ENCODE peak calls at places on chromosomes 3 and 15, in eight cellular contexts. R, B, G, N, V, Y, T and E are unnamed samples.

GRCh38 chr3:81764665-81765064 is 3.2 kb upstream of the GBE1 start:
- DNase-seq in R (no peak), B (no peak), G (no peak), N (no peak), V (no peak), Y (peak), T (no peak), E (peak)

GRCh38 chr15:63283126-63283525 is 5.7 kb downstream of the APH1B start:
- DNase-seq in R (no peak), B (no peak), G (no peak), N (no peak), V (no peak), Y (no peak), T (no peak), E (no peak)

GRCh38 chr15:73927476-73928240 is 1.4 kb downstream of the LOXL1 start:
- DNase-seq in R (no peak), B (no peak), G (no peak), N (peak), V (peak), Y (no peak), T (no peak), E (peak)

GRCh38 chr3:38151667-38152265 is 13.3 kb downstream of the MYD88 start:
- DNase-seq in R (no peak), B (no peak), G (no peak), N (no peak), V (peak), Y (peak), T (peak), E (no peak)

GRCh38 chr3:5038243-5038642 is 59.0 kb downstream of the BHLHE40 start:
- DNase-seq in R (no peak), B (no peak), G (no peak), N (no peak), V (no peak), Y (no peak), T (no peak), E (no peak)

GRCh38 chr3:43629741-43630140 is 7.9 kb upstream of the ANO10 start:
- DNase-seq in R (no peak), B (no peak), G (no peak), N (no peak), V (no peak), Y (no peak), T (no peak), E (no peak)

GRCh38 chr3:32109256-32109655 is 2.8 kb downstream of the GPD1L start:
- DNase-seq in R (peak), B (peak), G (peak), N (peak), V (peak), Y (no peak), T (peak), E (peak)

GRCh38 chr3:31710123-31710841 is 177.6 kb downstream of the STT3B start:
- DNase-seq in R (no peak), B (no peak), G (peak), N (no peak), V (peak), Y (peak), T (no peak), E (no peak)

GRCh38 chr3:81485444-81485865 is 276.0 kb downstream of the GBE1 start:
- DNase-seq in R (peak), B (peak), G (peak), N (no peak), V (no peak), Y (peak), T (peak), E (peak)

GRCh38 chr3:122497425-122497824 is 17.3 kb downstream of the KPNA1 start:
- DNase-seq in R (peak), B (peak), G (peak), N (no peak), V (no peak), Y (peak), T (peak), E (peak)

GRCh38 chr15:71716990-71717389 is 93.4 kb upstream of the NR2E3 start:
- DNase-seq in R (no peak), B (no peak), G (peak), N (no peak), V (no peak), Y (peak), T (no peak), E (peak)

GRCh38 chr3:12286927-12287726 is 1.7 kb upstream of the PPARG start:
- DNase-seq in R (no peak), B (no peak), G (no peak), N (no peak), V (peak), Y (no peak), T (no peak), E (peak)

GRCh38 chr3:107650788-107651187 is 128.0 kb downstream of the BBX start:
- DNase-seq in R (no peak), B (no peak), G (no peak), N (no peak), V (no peak), Y (no peak), T (no peak), E (no peak)

GRCh38 chr3:186042521-186043202 is 66.2 kb downstream of the ETV5 start:
- DNase-seq in R (no peak), B (no peak), G (no peak), N (no peak), V (no peak), Y (no peak), T (no peak), E (peak)

GRCh38 chr15:68586274-68586961 is 7.6 kb downstream of the CORO2B start:
- DNase-seq in R (peak), B (no peak), G (peak), N (peak), V (no peak), Y (peak), T (no peak), E (peak)